ENCODE peak calls at places on chromosomes 16 and 17, in four cellular contexts. Y is AG04450, G is gastrocnemius medialis, B is IMR-90. L is an unnamed sample.

GRCh38 chr17:57445051-57445450 is 188.7 kb downstream of the MSI2 start:
- DNase-seq in Y (no peak), G (no peak), B (no peak), L (no peak)

GRCh38 chr16:17194190-17194780 is 276.5 kb downstream of the XYLT1 start:
- DNase-seq in Y (no peak), G (peak; percentile 5), B (peak; percentile 16), L (peak; percentile 85)

GRCh38 chr16:77881355-77882003 is 93.1 kb downstream of the VAT1L start:
- DNase-seq in Y (no peak), G (no peak), B (no peak), L (no peak)

GRCh38 chr17:6027342-6028024 is 42.7 kb upstream of the WSCD1 start:
- DNase-seq in Y (no peak), G (no peak), B (no peak), L (no peak)

GRCh38 chr17:81329927-81330883 is 35.1 kb upstream of the SLC38A10 start:
- DNase-seq in Y (no peak), G (no peak), B (no peak), L (peak; percentile 15)

GRCh38 chr17:41733348-41734138 is 900 bp downstream of the HAP1 start:
- DNase-seq in Y (no peak), G (no peak), B (no peak), L (no peak)

GRCh38 chr17:28747046-28747691 is 3.4 kb downstream of the TRAF4 start:
- DNase-seq in Y (no peak), G (no peak), B (no peak), L (peak; percentile 54)

GRCh38 chr17:78962345-78962983 is 17.3 kb downstream of the LGALS3BP start:
- DNase-seq in Y (no peak), G (no peak), B (peak; percentile 24), L (peak; percentile 39)

GRCh38 chr17:2084129-2084765 is 29.3 kb downstream of the HIC1 start:
- DNase-seq in Y (no peak), G (peak; percentile 53), B (peak; percentile 53), L (peak; percentile 75)

GRCh38 chr17:55430531-55431228 is 9.0 kb upstream of the MMD start:
- DNase-seq in Y (no peak), G (no peak), B (no peak), L (no peak)

GRCh38 chr17:74481621-74482020 is 15.2 kb downstream of the CD300A start:
- DNase-seq in Y (no peak), G (no peak), B (no peak), L (no peak)

GRCh38 chr17:50331085-50331791 is 14.7 kb upstream of the XYLT2 start:
- DNase-seq in Y (peak; percentile 63), G (no peak), B (peak; percentile 99), L (no peak)

GRCh38 chr17:39174907-39175694 is 9.1 kb upstream of the ARL5C start:
- DNase-seq in Y (no peak), G (peak; percentile 55), B (peak; percentile 60), L (peak; percentile 87)

GRCh38 chr17:27247071-27247957 is 46.6 kb upstream of the WSB1 start:
- DNase-seq in Y (peak; percentile 43), G (peak; percentile 48), B (peak; percentile 85), L (peak; percentile 83)

GRCh38 chr17:10048951-10049350 is 143.9 kb upstream of the RCVRN start:
- DNase-seq in Y (no peak), G (no peak), B (no peak), L (no peak)

GRCh38 chr17:1050996-1051925 is 54.3 kb downstream of the TIMM22 start:
- DNase-seq in Y (no peak), G (no peak), B (no peak), L (peak; percentile 44)

GRCh38 chr17:79609175-79609589 is 1.7 kb downstream of the RBFOX3 start:
- DNase-seq in Y (no peak), G (no peak), B (no peak), L (no peak)

GRCh38 chr17:73787036-73787720 is 142.9 kb upstream of the SDK2 start:
- DNase-seq in Y (no peak), G (no peak), B (no peak), L (no peak)

GRCh38 chr16:12416136-12416787 is 387.4 kb downstream of the CPPED1 start:
- DNase-seq in Y (no peak), G (no peak), B (no peak), L (no peak)

GRCh38 chr16:11596572-11597226 is 10.0 kb upstream of the LITAF start:
- DNase-seq in Y (no peak), G (no peak), B (no peak), L (peak; percentile 13)

GRCh38 chr16:27795992-27796614 is 246.2 kb downstream of the KATNIP start:
- DNase-seq in Y (no peak), G (no peak), B (peak; percentile 31), L (no peak)

GRCh38 chr17:40443988-40444899 is 994 bp downstream of the IGFBP4 start:
- DNase-seq in Y (no peak), G (no peak), B (peak; percentile 19), L (no peak)

GRCh38 chr16:48452991-48453760 is 68.0 kb upstream of the SIAH1 start:
- DNase-seq in Y (no peak), G (peak; percentile 16), B (no peak), L (peak; percentile 18)

GRCh38 chr16:9594961-9595360 is 503.5 kb downstream of the HAPSTR1 start:
- DNase-seq in Y (no peak), G (no peak), B (no peak), L (no peak)

DNA sequence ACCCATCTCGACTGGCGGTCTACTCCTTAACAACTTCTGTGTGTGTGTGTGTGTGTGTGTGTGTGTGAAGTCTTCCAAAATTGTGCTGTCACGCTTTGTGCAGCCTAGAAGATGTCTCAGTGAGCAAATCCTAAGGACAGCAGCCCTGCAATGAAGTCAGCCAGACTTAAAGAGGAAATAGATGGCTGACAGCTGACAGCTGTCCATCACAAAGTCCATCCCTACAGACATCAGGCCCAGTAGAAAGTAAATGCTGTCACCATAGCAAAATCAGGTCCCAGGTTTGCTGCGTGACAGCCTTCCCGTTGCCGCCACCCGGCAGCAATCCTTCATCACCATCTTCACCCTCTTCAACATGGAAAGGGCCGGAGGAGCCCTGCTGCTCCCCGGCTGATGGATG is 416.0 kb downstream of the SOX9 start:
- DNase-seq in Y (no peak), G (no peak), B (no peak), L (no peak)
- H3K27ac ChIP-seq in Y (no peak overlapping the region), G (no peak overlapping the region), B (no peak overlapping the region), L (no peak overlapping the region)

GRCh38 chr17:66467766-66468165 is 165.4 kb downstream of the PRKCA start:
- DNase-seq in Y (no peak), G (no peak), B (peak; percentile 55), L (no peak)

GRCh38 chr17:66466421-66466820 is 164.0 kb downstream of the PRKCA start:
- DNase-seq in Y (no peak), G (no peak), B (no peak), L (no peak)

GRCh38 chr17:66466933-66467367 is 164.5 kb downstream of the PRKCA start:
- DNase-seq in Y (peak; percentile 96), G (no peak), B (peak; percentile 100), L (peak; percentile 35)

GRCh38 chr17:66464921-66465320 is 162.5 kb downstream of the PRKCA start:
- DNase-seq in Y (no peak), G (no peak), B (peak; percentile 63), L (no peak)

GRCh38 chr17:66465701-66466100 is 163.3 kb downstream of the PRKCA start:
- DNase-seq in Y (no peak), G (no peak), B (no peak), L (no peak)
- H3K27ac ChIP-seq in Y (no peak overlapping the region), G (no peak overlapping the region), B (peak overlapping the region; percentile 98), L (no peak overlapping the region)

DNA sequence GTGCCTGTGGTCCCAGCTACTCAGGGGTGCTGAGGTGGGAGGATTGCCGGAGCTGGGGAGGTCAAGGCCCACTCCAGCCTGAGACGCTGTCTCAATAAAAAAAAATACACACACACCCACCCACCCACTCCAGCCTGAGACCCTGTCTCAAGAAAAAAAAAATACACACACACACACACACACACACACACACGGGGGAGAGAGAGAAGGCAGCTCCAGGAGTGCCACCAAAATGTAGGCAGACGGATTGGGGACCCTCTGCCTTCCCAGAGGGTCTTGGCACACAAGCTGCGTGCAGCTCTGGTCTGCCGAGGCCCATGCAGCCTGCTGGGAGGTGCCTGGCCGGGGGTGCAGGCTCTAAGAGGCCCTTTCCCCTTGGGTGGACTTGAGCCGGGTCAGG is 5.9 kb upstream of the NUDT16L1 start:
- DNase-seq in Y (no peak), G (no peak), B (no peak), L (peak; percentile 27)
- H3K27ac ChIP-seq in Y (no peak overlapping the region), G (peak overlapping the region; percentile 63), B (no peak overlapping the region), L (no peak overlapping the region)

DNA sequence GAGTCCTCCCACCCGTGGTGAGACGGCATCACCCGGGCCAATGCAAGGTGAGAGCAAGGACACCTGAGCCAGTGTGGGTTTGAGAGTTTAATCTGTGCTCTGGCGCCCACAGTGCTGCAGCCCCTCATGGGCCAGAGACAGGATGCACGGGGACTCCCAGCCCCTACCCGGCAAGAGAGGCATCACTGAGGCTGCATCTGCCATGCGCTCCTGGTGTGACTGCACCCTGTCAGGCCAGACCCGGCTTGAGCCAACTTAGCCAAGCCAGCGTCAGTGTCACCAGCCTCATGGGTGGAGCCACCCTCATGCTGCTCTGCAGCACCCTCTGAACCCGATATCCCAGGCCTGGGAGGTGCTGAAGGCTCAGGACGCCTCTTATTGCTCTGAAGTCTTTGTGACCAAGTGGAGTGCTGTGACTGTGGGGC is 1.3 kb upstream of the BRICD5 start:
- DNase-seq in Y (no peak), G (peak; percentile 67), B (no peak), L (no peak)
- H3K27ac ChIP-seq in Y (no peak overlapping the region), G (peak overlapping the region; percentile 84), B (no peak overlapping the region), L (peak overlapping the region; percentile 43)

GRCh38 chr16:68529931-68530667 is 9.0 kb upstream of the ZFP90 start:
- DNase-seq in Y (peak; percentile 46), G (peak; percentile 65), B (peak; percentile 75), L (peak; percentile 96)
- H3K27ac ChIP-seq in Y (no peak overlapping the region), G (no peak overlapping the region), B (no peak overlapping the region), L (no peak overlapping the region)

GRCh38 chr16:68901910-68902309 is 58.6 kb downstream of the TANGO6 start:
- DNase-seq in Y (peak; percentile 37), G (no peak), B (peak; percentile 77), L (no peak)
- H3K27ac ChIP-seq in Y (no peak overlapping the region), G (no peak overlapping the region), B (no peak overlapping the region), L (no peak overlapping the region)

DNA sequence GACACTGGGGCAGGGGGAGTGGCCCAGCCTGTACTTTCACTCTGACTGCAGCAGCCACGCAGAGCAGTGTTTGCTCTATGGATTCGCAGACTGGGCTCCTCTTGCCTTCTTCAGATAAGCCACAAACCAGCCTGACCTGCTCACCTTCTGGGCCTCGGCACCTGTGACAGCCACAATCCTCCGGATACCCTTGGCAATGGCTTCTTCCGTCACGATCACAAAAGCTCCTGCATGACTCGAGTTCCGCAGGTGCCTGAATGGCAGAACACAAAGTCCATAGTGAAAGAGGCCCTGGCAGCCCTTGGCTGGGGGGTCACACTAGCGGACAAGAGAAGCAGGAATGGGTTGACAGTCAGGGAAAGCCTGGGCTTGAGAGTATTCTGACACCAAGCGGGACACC is 3.8 kb upstream of the EXOSC6 start:
- DNase-seq in Y (no peak), G (no peak), B (no peak), L (no peak)
- H3K27ac ChIP-seq in Y (no peak overlapping the region), G (no peak overlapping the region), B (no peak overlapping the region), L (no peak overlapping the region)

DNA sequence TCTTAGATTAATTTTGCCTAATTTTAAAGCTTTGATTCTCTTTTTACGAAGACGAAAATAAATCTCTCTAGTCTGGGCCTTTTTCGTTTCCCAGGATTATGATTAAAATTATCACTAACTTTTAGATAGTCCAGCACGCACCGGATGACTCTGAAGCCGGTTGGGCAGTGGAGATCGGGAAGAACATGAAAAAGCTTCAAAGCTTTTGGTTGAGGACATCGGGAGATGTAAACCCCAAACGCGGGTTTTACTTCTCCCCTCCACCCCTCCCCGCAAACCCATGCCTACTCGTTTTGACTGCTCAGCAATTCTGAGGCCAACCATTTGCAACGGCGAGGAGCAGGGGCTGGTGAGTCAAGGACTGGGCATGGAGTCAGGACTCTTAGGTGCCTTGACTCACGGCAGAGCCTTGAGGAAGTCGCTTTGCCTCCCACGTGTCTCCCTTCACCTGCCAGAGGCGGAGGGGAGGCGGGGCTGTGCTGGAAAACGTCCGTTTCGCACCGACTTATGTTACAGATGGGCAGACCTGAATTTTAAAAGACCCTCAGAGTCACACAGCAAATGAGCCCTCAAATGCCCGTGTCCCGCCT is 989 bp upstream of the DUSP14 start:
- DNase-seq in Y (peak; percentile 85), G (peak; percentile 92), B (peak; percentile 97), L (peak; percentile 78)
- H3K27ac ChIP-seq in Y (peak overlapping the region; percentile 99), G (peak overlapping the region; percentile 96), B (peak overlapping the region; percentile 94), L (peak overlapping the region; percentile 95)